ENCODE peak calls at places on chromosomes 7 and 10, in four cellular contexts. G is transverse colon, Q is esophagus squamous epithelium, F is HTR-8/SVneo. Z is an unnamed sample.

GRCh38 chr10:21340341-21340740 is 185.1 kb downstream of the SKIDA1 start:
- DNase-seq in G (no peak), Q (no peak), F (no peak), Z (no peak)

GRCh38 chr10:128462026-128462425 is 335.8 kb upstream of the MKI67 start:
- DNase-seq in G (no peak), Q (no peak), F (no peak), Z (no peak)

GRCh38 chr10:118799779-118800178 is 45.0 kb upstream of the CACUL1 start:
- DNase-seq in G (no peak), Q (no peak), F (no peak), Z (no peak)

GRCh38 chr7:103134866-103135554 is 13.9 kb downstream of the NAPEPLD start:
- DNase-seq in G (no peak), Q (no peak), F (no peak), Z (no peak)

GRCh38 chr7:93720106-93720505 is 145.6 kb upstream of the CALCR start:
- DNase-seq in G (no peak), Q (no peak), F (no peak), Z (no peak)

GRCh38 chr7:142885311-142886230 is at the start of gene TRPV6:
- DNase-seq in G (peak), Q (no peak), F (no peak), Z (peak)

GRCh38 chr10:63977329-63977923 is 456.2 kb downstream of the REEP3 start:
- DNase-seq in G (peak), Q (no peak), F (peak), Z (peak)

GRCh38 chr10:19531324-19531723 is 284.9 kb upstream of the PLXDC2 start:
- DNase-seq in G (no peak), Q (no peak), F (no peak), Z (no peak)

GRCh38 chr7:140348161-140348849 is 50.0 kb downstream of the SLC37A3 start:
- DNase-seq in G (no peak), Q (no peak), F (no peak), Z (no peak)

GRCh38 chr10:44860811-44861751 is 50.1 kb upstream of the TMEM72 start:
- DNase-seq in G (no peak), Q (no peak), F (peak), Z (no peak)

GRCh38 chr7:29988391-29989256 is 977 bp downstream of the SCRN1 start:
- DNase-seq in G (peak), Q (no peak), F (peak), Z (peak)

GRCh38 chr10:45241865-45242518 is 73.4 kb downstream of the OR13A1 start:
- DNase-seq in G (no peak), Q (no peak), F (no peak), Z (no peak)

GRCh38 chr10:124106241-124106905 is 13.0 kb upstream of the CHST15 start:
- DNase-seq in G (peak), Q (no peak), F (no peak), Z (no peak)

GRCh38 chr7:26307226-26307625 is 15.6 kb downstream of the SNX10 start:
- DNase-seq in G (peak), Q (no peak), F (peak), Z (no peak)

GRCh38 chr7:134625571-134625970 is 21.1 kb upstream of the BPGM start:
- DNase-seq in G (no peak), Q (no peak), F (no peak), Z (no peak)

GRCh38 chr10:79137404-79137803 is 68.6 kb downstream of the ZMIZ1 start:
- DNase-seq in G (no peak), Q (no peak), F (no peak), Z (no peak)

GRCh38 chr10:85319150-85319549 is 990.8 kb downstream of the CCSER2 start:
- DNase-seq in G (no peak), Q (no peak), F (no peak), Z (no peak)

GRCh38 chr10:31977440-31978157 is 49.0 kb upstream of the ARHGAP12 start:
- DNase-seq in G (no peak), Q (no peak), F (no peak), Z (no peak)

GRCh38 chr10:86813101-86813500 is 56.7 kb downstream of the BMPR1A start:
- DNase-seq in G (no peak), Q (no peak), F (no peak), Z (no peak)

GRCh38 chr7:122663733-122664132 is 35.2 kb downstream of the RNF133 start:
- DNase-seq in G (no peak), Q (no peak), F (no peak), Z (no peak)

GRCh38 chr10:115432188-115432819 is 339.1 kb downstream of the ATRNL1 start:
- DNase-seq in G (no peak), Q (no peak), F (no peak), Z (no peak)

GRCh38 chr7:101947899-101948298 is 130.5 kb downstream of the CUX1 start:
- DNase-seq in G (peak), Q (no peak), F (no peak), Z (no peak)

GRCh38 chr7:89648509-89648908 is 505.8 kb upstream of the STEAP1 start:
- DNase-seq in G (no peak), Q (no peak), F (no peak), Z (no peak)

GRCh38 chr7:132817844-132818427 is 241.7 kb upstream of the PLXNA4 start:
- DNase-seq in G (no peak), Q (no peak), F (no peak), Z (no peak)

GRCh38 chr10:127150136-127150535 is 46.3 kb downstream of the INSYN2A start:
- DNase-seq in G (no peak), Q (no peak), F (peak), Z (no peak)

GRCh38 chr7:152193882-152194281 is 168.4 kb downstream of the GALNT11 start:
- DNase-seq in G (no peak), Q (no peak), F (no peak), Z (no peak)

GRCh38 chr7:111893190-111893589 is 313.0 kb downstream of the DOCK4 start:
- DNase-seq in G (no peak), Q (no peak), F (no peak), Z (no peak)

GRCh38 chr10:133140417-133141143 is 19.4 kb upstream of the KNDC1 start:
- DNase-seq in G (no peak), Q (no peak), F (no peak), Z (no peak)

GRCh38 chr7:29287366-29287765 is 92.8 kb downstream of the CHN2 start:
- DNase-seq in G (no peak), Q (no peak), F (peak), Z (no peak)

GRCh38 chr7:120877706-120878105 is 19.8 kb upstream of the TSPAN12 start:
- DNase-seq in G (no peak), Q (no peak), F (no peak), Z (no peak)

GRCh38 chr10:59865101-59865500 is 41.3 kb downstream of the CCDC6 start:
- DNase-seq in G (peak), Q (no peak), F (no peak), Z (peak)

GRCh38 chr7:81604075-81604807 is 165.6 kb downstream of the HGF start:
- DNase-seq in G (no peak), Q (no peak), F (peak), Z (no peak)

GRCh38 chr10:77111611-77112550 is 525.7 kb downstream of the KCNMA1 start:
- DNase-seq in G (no peak), Q (no peak), F (peak), Z (no peak)

GRCh38 chr7:1025747-1026581 is 18.4 kb upstream of the GPR146 start:
- DNase-seq in G (no peak), Q (no peak), F (no peak), Z (no peak)

GRCh38 chr10:89481662-89482061 is 53.7 kb downstream of the SLC16A12 start:
- DNase-seq in G (no peak), Q (no peak), F (peak), Z (no peak)